ENCODE peak calls at places on chromosomes 13 and 19, in ten cellular contexts. One of them, this sample, is unnamed.

GRCh38 chr13:19075418-19075817 is 106.2 kb downstream of the TUBA3C start:
- DNase-seq in mucosa of descending colon: no peak
- DNase-seq in cardiac muscle cell: no peak
- DNase-seq in brain microvascular endothelial cell: no peak
- DNase-seq in pancreas: no peak
- DNase-seq in Peyer's patch: no peak
- DNase-seq in endothelial cell of umbilical vein: no peak
- DNase-seq in BJ: no peak
- DNase-seq in heart left ventricle: no peak
- DNase-seq in astrocyte: no peak
- DNase-seq in this sample: no peak

GRCh38 chr13:95226932-95227718 is 74.1 kb downstream of the ABCC4 start:
- DNase-seq in mucosa of descending colon: no peak
- DNase-seq in cardiac muscle cell: no peak
- DNase-seq in brain microvascular endothelial cell: no peak
- DNase-seq in pancreas: no peak
- DNase-seq in Peyer's patch: no peak
- DNase-seq in endothelial cell of umbilical vein: peak; percentile 11
- DNase-seq in BJ: no peak
- DNase-seq in heart left ventricle: no peak
- DNase-seq in astrocyte: no peak
- DNase-seq in this sample: no peak

GRCh38 chr13:40580566-40581276 is 85.7 kb downstream of the FOXO1 start:
- DNase-seq in mucosa of descending colon: no peak
- DNase-seq in cardiac muscle cell: no peak
- DNase-seq in brain microvascular endothelial cell: no peak
- DNase-seq in pancreas: peak; percentile 16
- DNase-seq in Peyer's patch: no peak
- DNase-seq in endothelial cell of umbilical vein: peak; percentile 83
- DNase-seq in BJ: no peak
- DNase-seq in heart left ventricle: no peak
- DNase-seq in astrocyte: no peak
- DNase-seq in this sample: no peak

GRCh38 chr13:111251646-111252448 is 68.6 kb upstream of the TEX29 start:
- DNase-seq in mucosa of descending colon: no peak
- DNase-seq in cardiac muscle cell: peak; percentile 26
- DNase-seq in brain microvascular endothelial cell: peak; percentile 56
- DNase-seq in pancreas: no peak
- DNase-seq in Peyer's patch: no peak
- DNase-seq in endothelial cell of umbilical vein: peak; percentile 37
- DNase-seq in BJ: no peak
- DNase-seq in heart left ventricle: no peak
- DNase-seq in astrocyte: no peak
- DNase-seq in this sample: peak; percentile 16

GRCh38 chr19:16266586-16266942 is 58.1 kb upstream of the KLF2 start:
- DNase-seq in mucosa of descending colon: no peak
- DNase-seq in cardiac muscle cell: no peak
- DNase-seq in brain microvascular endothelial cell: no peak
- DNase-seq in pancreas: no peak
- DNase-seq in Peyer's patch: no peak
- DNase-seq in endothelial cell of umbilical vein: no peak
- DNase-seq in BJ: no peak
- DNase-seq in heart left ventricle: no peak
- DNase-seq in astrocyte: no peak
- DNase-seq in this sample: no peak

GRCh38 chr19:19366691-19367396 is 38.6 kb upstream of the GATAD2A start:
- DNase-seq in mucosa of descending colon: peak; percentile 86
- DNase-seq in cardiac muscle cell: peak; percentile 87
- DNase-seq in brain microvascular endothelial cell: peak; percentile 63
- DNase-seq in pancreas: peak; percentile 73
- DNase-seq in Peyer's patch: peak; percentile 91
- DNase-seq in endothelial cell of umbilical vein: peak; percentile 67
- DNase-seq in BJ: no peak
- DNase-seq in heart left ventricle: peak; percentile 67
- DNase-seq in astrocyte: peak; percentile 54
- DNase-seq in this sample: peak; percentile 80

GRCh38 chr19:54164369-54165068 is 5.0 kb upstream of the LENG1 start:
- DNase-seq in mucosa of descending colon: peak; percentile 89
- DNase-seq in cardiac muscle cell: peak; percentile 70
- DNase-seq in brain microvascular endothelial cell: no peak
- DNase-seq in pancreas: no peak
- DNase-seq in Peyer's patch: peak; percentile 93
- DNase-seq in endothelial cell of umbilical vein: peak; percentile 84
- DNase-seq in BJ: no peak
- DNase-seq in heart left ventricle: peak; percentile 55
- DNase-seq in astrocyte: peak; percentile 25
- DNase-seq in this sample: peak; percentile 61

GRCh38 chr13:34435338-34435737 is 506.7 kb upstream of the NBEA start:
- DNase-seq in mucosa of descending colon: no peak
- DNase-seq in cardiac muscle cell: no peak
- DNase-seq in brain microvascular endothelial cell: peak; percentile 56
- DNase-seq in pancreas: no peak
- DNase-seq in Peyer's patch: no peak
- DNase-seq in endothelial cell of umbilical vein: peak; percentile 48
- DNase-seq in BJ: peak; percentile 23
- DNase-seq in heart left ventricle: no peak
- DNase-seq in astrocyte: peak; percentile 63
- DNase-seq in this sample: peak; percentile 37

DNA sequence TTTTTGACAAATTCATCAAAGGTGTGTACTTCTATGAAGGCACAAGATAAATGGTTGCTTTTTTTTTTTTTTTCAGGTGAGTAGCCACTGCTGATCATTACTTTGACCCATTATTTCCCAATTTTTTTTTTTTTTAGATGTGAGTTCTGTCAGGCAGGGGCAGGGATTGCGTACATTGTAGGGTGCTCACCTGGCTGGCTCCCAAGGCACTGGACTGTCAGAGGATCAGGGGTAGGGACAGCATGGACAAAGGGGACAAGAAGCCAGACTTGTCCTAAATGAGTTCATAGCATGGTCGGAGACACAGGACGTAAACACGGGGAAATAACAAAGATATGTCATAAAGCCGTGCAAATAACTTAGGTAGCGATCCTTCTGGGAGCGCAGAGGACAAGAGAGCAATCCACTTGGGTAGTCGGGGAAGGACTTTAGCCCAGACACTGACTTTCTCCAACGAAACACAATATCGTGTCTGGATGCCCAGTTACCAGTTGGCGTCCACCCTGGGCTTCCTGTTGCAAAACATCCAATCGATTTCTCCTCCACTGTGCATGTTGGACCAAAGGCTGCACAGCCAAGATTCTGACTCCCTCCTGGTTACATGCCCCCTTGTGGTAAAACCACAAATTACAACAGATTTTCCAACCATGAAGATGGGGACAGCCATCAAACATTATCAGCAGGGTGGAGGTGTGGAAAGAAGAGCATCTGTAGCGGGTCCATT is 27.5 kb upstream of the KATNAL1 start:
- DNase-seq in mucosa of descending colon: no peak
- DNase-seq in cardiac muscle cell: peak; percentile 31
- DNase-seq in brain microvascular endothelial cell: no peak
- DNase-seq in pancreas: no peak
- DNase-seq in Peyer's patch: no peak
- DNase-seq in endothelial cell of umbilical vein: peak; percentile 37
- DNase-seq in BJ: no peak
- DNase-seq in heart left ventricle: no peak
- DNase-seq in astrocyte: no peak
- DNase-seq in this sample: peak; percentile 62
- TF ChIP-seq CTCF in mucosa of descending colon: peak; percentile 32
- TF ChIP-seq CTCF in cardiac muscle cell: peak; percentile 49
- TF ChIP-seq CTCF in brain microvascular endothelial cell: peak; percentile 58
- TF ChIP-seq CTCF in pancreas: peak; percentile 16
- TF ChIP-seq CTCF in Peyer's patch: peak; percentile 46
- TF ChIP-seq CTCF in endothelial cell of umbilical vein: peak; percentile 50
- TF ChIP-seq CTCF in BJ: peak; percentile 44
- TF ChIP-seq CTCF in heart left ventricle: peak; percentile 47
- TF ChIP-seq CTCF in astrocyte: peak; percentile 27
- TF ChIP-seq CTCF in this sample: peak; percentile 51

GRCh38 chr19:5074830-5075394 is 106.0 kb downstream of the KDM4B start:
- DNase-seq in mucosa of descending colon: no peak
- DNase-seq in cardiac muscle cell: no peak
- DNase-seq in brain microvascular endothelial cell: no peak
- DNase-seq in pancreas: no peak
- DNase-seq in Peyer's patch: no peak
- DNase-seq in endothelial cell of umbilical vein: no peak
- DNase-seq in BJ: no peak
- DNase-seq in heart left ventricle: no peak
- DNase-seq in astrocyte: no peak
- DNase-seq in this sample: no peak

GRCh38 chr19:5077209-5077515 is 108.2 kb downstream of the KDM4B start:
- DNase-seq in mucosa of descending colon: no peak
- DNase-seq in cardiac muscle cell: no peak
- DNase-seq in brain microvascular endothelial cell: no peak
- DNase-seq in pancreas: no peak
- DNase-seq in Peyer's patch: no peak
- DNase-seq in endothelial cell of umbilical vein: no peak
- DNase-seq in BJ: no peak
- DNase-seq in heart left ventricle: no peak
- DNase-seq in astrocyte: no peak
- DNase-seq in this sample: no peak

GRCh38 chr19:5076440-5077208 is 107.7 kb downstream of the KDM4B start:
- DNase-seq in mucosa of descending colon: no peak
- DNase-seq in cardiac muscle cell: peak; percentile 51
- DNase-seq in brain microvascular endothelial cell: no peak
- DNase-seq in pancreas: no peak
- DNase-seq in Peyer's patch: no peak
- DNase-seq in endothelial cell of umbilical vein: no peak
- DNase-seq in BJ: no peak
- DNase-seq in heart left ventricle: no peak
- DNase-seq in astrocyte: no peak
- DNase-seq in this sample: no peak

GRCh38 chr19:5074418-5074817 is 105.5 kb downstream of the KDM4B start:
- DNase-seq in mucosa of descending colon: no peak
- DNase-seq in cardiac muscle cell: no peak
- DNase-seq in brain microvascular endothelial cell: no peak
- DNase-seq in pancreas: no peak
- DNase-seq in Peyer's patch: no peak
- DNase-seq in endothelial cell of umbilical vein: no peak
- DNase-seq in BJ: no peak
- DNase-seq in heart left ventricle: no peak
- DNase-seq in astrocyte: no peak
- DNase-seq in this sample: no peak

GRCh38 chr19:5075603-5076002 is 106.7 kb downstream of the KDM4B start:
- DNase-seq in mucosa of descending colon: no peak
- DNase-seq in cardiac muscle cell: no peak
- DNase-seq in brain microvascular endothelial cell: no peak
- DNase-seq in pancreas: no peak
- DNase-seq in Peyer's patch: no peak
- DNase-seq in endothelial cell of umbilical vein: no peak
- DNase-seq in BJ: no peak
- DNase-seq in heart left ventricle: no peak
- DNase-seq in astrocyte: no peak
- DNase-seq in this sample: no peak
- H3K4me3 ChIP-seq in mucosa of descending colon: no peak overlapping the region
- H3K4me3 ChIP-seq in cardiac muscle cell: no peak overlapping the region
- H3K4me3 ChIP-seq in brain microvascular endothelial cell: no peak overlapping the region
- H3K4me3 ChIP-seq in pancreas: no peak overlapping the region
- H3K4me3 ChIP-seq in Peyer's patch: no peak overlapping the region
- H3K4me3 ChIP-seq in endothelial cell of umbilical vein: no peak overlapping the region
- H3K4me3 ChIP-seq in BJ: no peak overlapping the region
- H3K4me3 ChIP-seq in heart left ventricle: no peak overlapping the region
- H3K4me3 ChIP-seq in astrocyte: no peak overlapping the region
- H3K4me3 ChIP-seq in this sample: no peak overlapping the region

DNA sequence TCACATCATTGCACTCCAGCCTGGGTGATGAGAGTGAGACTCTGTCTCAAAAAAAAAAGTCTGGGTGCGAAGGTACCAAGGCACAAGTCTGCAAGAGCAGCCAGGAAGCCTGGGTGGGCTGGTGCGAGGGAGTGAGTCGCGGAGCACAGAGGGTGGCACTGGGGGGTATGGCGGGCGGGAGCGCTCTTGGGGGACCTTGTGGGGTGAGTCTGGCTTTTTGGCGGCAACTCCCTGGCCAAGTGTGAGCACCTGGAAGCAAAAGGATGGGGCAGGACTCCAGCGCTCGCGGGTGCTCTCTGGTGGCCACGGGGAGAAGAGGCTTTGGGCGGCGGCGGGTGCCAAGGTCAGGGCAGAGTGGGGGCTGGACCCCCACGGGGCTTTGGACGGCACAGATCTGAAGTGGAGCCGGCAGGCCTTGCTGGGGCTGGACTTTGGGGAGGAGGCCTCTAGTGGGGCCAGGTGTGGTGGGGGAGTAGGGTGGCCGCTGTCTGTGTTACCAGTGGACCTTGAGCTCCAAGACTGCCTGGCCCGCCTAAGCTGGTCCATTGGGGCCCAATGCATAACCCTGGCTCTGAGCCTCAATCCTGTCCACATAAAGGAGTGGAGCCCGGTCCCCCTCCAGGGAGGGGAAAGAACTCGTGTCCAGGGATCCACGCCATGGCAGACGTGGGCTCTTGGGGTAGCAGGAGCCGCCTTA is 1.6 kb downstream of the P2RY11 start:
- DNase-seq in mucosa of descending colon: peak; percentile 76
- DNase-seq in cardiac muscle cell: peak; percentile 24
- DNase-seq in brain microvascular endothelial cell: no peak
- DNase-seq in pancreas: peak; percentile 59
- DNase-seq in Peyer's patch: peak; percentile 81
- DNase-seq in endothelial cell of umbilical vein: no peak
- DNase-seq in BJ: no peak
- DNase-seq in heart left ventricle: no peak
- DNase-seq in astrocyte: no peak
- DNase-seq in this sample: peak; percentile 49
- TF ChIP-seq CTCF in mucosa of descending colon: peak; percentile 59
- TF ChIP-seq CTCF in cardiac muscle cell: peak; percentile 74
- TF ChIP-seq CTCF in brain microvascular endothelial cell: peak; percentile 84
- TF ChIP-seq CTCF in pancreas: peak; percentile 45
- TF ChIP-seq CTCF in Peyer's patch: peak; percentile 68
- TF ChIP-seq CTCF in endothelial cell of umbilical vein: peak; percentile 65
- TF ChIP-seq CTCF in BJ: peak; percentile 79
- TF ChIP-seq CTCF in heart left ventricle: peak; percentile 53
- TF ChIP-seq CTCF in astrocyte: peak; percentile 22
- TF ChIP-seq CTCF in this sample: peak; percentile 85

GRCh38 chr19:10009269-10009665 is 1.0 kb downstream of the COL5A3 start:
- DNase-seq in mucosa of descending colon: peak; percentile 68
- DNase-seq in cardiac muscle cell: peak; percentile 80
- DNase-seq in brain microvascular endothelial cell: peak; percentile 75
- DNase-seq in pancreas: peak; percentile 50
- DNase-seq in Peyer's patch: peak; percentile 60
- DNase-seq in endothelial cell of umbilical vein: peak; percentile 26
- DNase-seq in BJ: peak; percentile 35
- DNase-seq in heart left ventricle: peak; percentile 87
- DNase-seq in astrocyte: peak; percentile 57
- DNase-seq in this sample: peak; percentile 93

GRCh38 chr19:10010247-10010691 is at the start of gene COL5A3:
- DNase-seq in mucosa of descending colon: peak; percentile 73
- DNase-seq in cardiac muscle cell: no peak
- DNase-seq in brain microvascular endothelial cell: no peak
- DNase-seq in pancreas: peak; percentile 18
- DNase-seq in Peyer's patch: peak; percentile 58
- DNase-seq in endothelial cell of umbilical vein: no peak
- DNase-seq in BJ: no peak
- DNase-seq in heart left ventricle: peak; percentile 81
- DNase-seq in astrocyte: no peak
- DNase-seq in this sample: peak; percentile 77

GRCh38 chr19:10010939-10011338 is 635 bp upstream of the COL5A3 start:
- DNase-seq in mucosa of descending colon: no peak
- DNase-seq in cardiac muscle cell: no peak
- DNase-seq in brain microvascular endothelial cell: no peak
- DNase-seq in pancreas: no peak
- DNase-seq in Peyer's patch: no peak
- DNase-seq in endothelial cell of umbilical vein: no peak
- DNase-seq in BJ: no peak
- DNase-seq in heart left ventricle: no peak
- DNase-seq in astrocyte: no peak
- DNase-seq in this sample: no peak

GRCh38 chr19:10007811-10008211 is 2.5 kb downstream of the COL5A3 start:
- DNase-seq in mucosa of descending colon: no peak
- DNase-seq in cardiac muscle cell: no peak
- DNase-seq in brain microvascular endothelial cell: peak; percentile 51
- DNase-seq in pancreas: peak; percentile 26
- DNase-seq in Peyer's patch: no peak
- DNase-seq in endothelial cell of umbilical vein: no peak
- DNase-seq in BJ: peak; percentile 49
- DNase-seq in heart left ventricle: peak; percentile 81
- DNase-seq in astrocyte: peak; percentile 47
- DNase-seq in this sample: peak; percentile 61

GRCh38 chr19:10009714-10010224 is 535 bp downstream of the COL5A3 start:
- DNase-seq in mucosa of descending colon: no peak
- DNase-seq in cardiac muscle cell: no peak
- DNase-seq in brain microvascular endothelial cell: no peak
- DNase-seq in pancreas: no peak
- DNase-seq in Peyer's patch: no peak
- DNase-seq in endothelial cell of umbilical vein: no peak
- DNase-seq in BJ: no peak
- DNase-seq in heart left ventricle: no peak
- DNase-seq in astrocyte: no peak
- DNase-seq in this sample: peak; percentile 9
- H3K4me3 ChIP-seq in mucosa of descending colon: no peak overlapping the region
- H3K4me3 ChIP-seq in cardiac muscle cell: no peak overlapping the region
- H3K4me3 ChIP-seq in brain microvascular endothelial cell: peak overlapping the region; percentile 47
- H3K4me3 ChIP-seq in pancreas: no peak overlapping the region
- H3K4me3 ChIP-seq in Peyer's patch: peak overlapping the region; percentile 22
- H3K4me3 ChIP-seq in endothelial cell of umbilical vein: no peak overlapping the region
- H3K4me3 ChIP-seq in BJ: peak overlapping the region; percentile 43
- H3K4me3 ChIP-seq in heart left ventricle: peak overlapping the region; percentile 61
- H3K4me3 ChIP-seq in astrocyte: peak overlapping the region; percentile 60
- H3K4me3 ChIP-seq in this sample: peak overlapping the region; percentile 63

This sample was measured in cardiac fibroblast.